ENCODE peak calls at places on chromosomes 11 and 22, in eight cellular contexts. J is NCI-H774; D is activated naive CD8-positive, alpha-beta T cell treated with anti-CD3 and anti-CD28 coated beads for 36 hours; C is ACHN; M is NCI-H1092; X is stimulated activated effector memory CD8-positive, alpha-beta T cell treated with anti-CD3 and anti-CD28 coated beads, Interleukin-12 subunit alpha, Interleukin-12 subunit beta, amount 100 ng/mL, for 72 hours; V is endothelial cell; Q is activated T-cell treated with anti-CD3 and anti-CD28 coated beads, Interleukin-2, amount 50 U/mL, for 4 hours. Z is an unnamed sample.

GRCh38 chr11:127587511-127587910 is 586.9 kb upstream of the KIRREL3 start:
- DNase-seq in X (no peak), M (no peak), V (no peak), C (no peak), J (no peak), D (no peak), Q (no peak), Z (no peak)

GRCh38 chr11:58811499-58811898 is 33.0 kb downstream of the GLYATL2 start:
- DNase-seq in V (no peak), M (no peak), C (no peak), J (no peak), D (no peak), Q (no peak), X (no peak), Z (no peak)

GRCh38 chr11:17653606-17654005 is 65.8 kb upstream of the MYOD1 start:
- DNase-seq in X (no peak), V (no peak), C (no peak), M (no peak), Q (no peak), J (no peak), D (no peak), Z (no peak)

GRCh38 chr11:130390071-130390758 is 38.2 kb downstream of the ADAMTS8 start:
- DNase-seq in V (no peak), J (peak; percentile 72), Q (no peak), D (no peak), C (peak; percentile 58), M (peak; percentile 7), X (no peak), Z (no peak)

GRCh38 chr22:30803679-30804078 is 109.0 kb downstream of the OSBP2 start:
- DNase-seq in M (no peak), V (no peak), J (no peak), Q (no peak), C (no peak), X (no peak), D (no peak), Z (no peak)

GRCh38 chr22:25518000-25518663 is 46.3 kb upstream of the GRK3 start:
- DNase-seq in X (no peak), C (no peak), Q (no peak), V (no peak), D (no peak), M (no peak), J (no peak), Z (no peak)

GRCh38 chr11:8597182-8597581 is 3.2 kb upstream of the STK33 start:
- DNase-seq in D (no peak), V (no peak), J (peak; percentile 8), M (no peak), X (no peak), Q (no peak), C (no peak), Z (peak; percentile 17)

GRCh38 chr22:46484861-46485595 is 52.4 kb downstream of the CELSR1 start:
- DNase-seq in M (no peak), C (peak; percentile 88), D (no peak), X (no peak), V (no peak), J (no peak), Q (no peak), Z (no peak)

GRCh38 chr22:39818050-39818449 is 75.5 kb downstream of the ENTHD1 start:
- DNase-seq in X (no peak), J (no peak), C (no peak), D (no peak), V (no peak), Q (no peak), M (no peak), Z (no peak)

GRCh38 chr22:44261861-44262595 is 50.7 kb downstream of the SHISAL1 start:
- DNase-seq in V (no peak), Q (no peak), J (no peak), C (no peak), D (no peak), X (no peak), M (no peak), Z (no peak)

GRCh38 chr22:24583221-24583971 is 9.5 kb downstream of the LRRC75B start:
- DNase-seq in J (no peak), D (no peak), V (no peak), C (no peak), M (peak; percentile 86), X (no peak), Q (no peak), Z (no peak)

GRCh38 chr11:74018331-74019005 is 9.6 kb upstream of the UCP3 start:
- DNase-seq in X (no peak), Q (no peak), V (no peak), J (no peak), M (no peak), D (no peak), C (no peak), Z (no peak)

GRCh38 chr11:104127828-104128227 is 36.1 kb downstream of the PDGFD start:
- DNase-seq in X (no peak), C (no peak), M (no peak), V (no peak), Q (no peak), D (no peak), J (no peak), Z (no peak)

GRCh38 chr11:2987881-2988280 is 4.2 kb downstream of the NAP1L4 start:
- DNase-seq in X (no peak), D (peak; percentile 26), M (no peak), Q (peak; percentile 31), J (no peak), C (no peak), V (no peak), Z (no peak)

GRCh38 chr22:30873086-30873650 is 95.4 kb downstream of the MORC2 start:
- DNase-seq in M (no peak), J (no peak), D (no peak), Q (no peak), X (no peak), V (no peak), C (no peak), Z (no peak)

GRCh38 chr22:30694171-30694637 is 470 bp upstream of the OSBP2 start:
- DNase-seq in Q (peak; percentile 48), J (peak; percentile 15), V (peak; percentile 33), M (peak; percentile 62), X (peak; percentile 36), D (peak; percentile 64), C (peak; percentile 14), Z (no peak)

GRCh38 chr11:62921573-62922188 is 518 bp upstream of the CHRM1 start:
- DNase-seq in Q (no peak), C (no peak), X (no peak), V (no peak), D (no peak), M (peak; percentile 28), J (no peak), Z (no peak)

GRCh38 chr11:12411806-12412727 is 34.7 kb downstream of the PARVA start:
- DNase-seq in Q (no peak), M (peak; percentile 76), C (peak; percentile 86), X (no peak), D (peak; percentile 36), J (no peak), V (peak; percentile 82), Z (peak; percentile 69)

GRCh38 chr11:78207532-78208256 is 19.0 kb downstream of the USP35 start:
- DNase-seq in M (no peak), V (no peak), J (no peak), D (no peak), Q (no peak), X (no peak), C (no peak), Z (no peak)

GRCh38 chr11:123158609-123159008 is 36.4 kb downstream of the CLMP start:
- DNase-seq in V (no peak), M (no peak), C (no peak), J (no peak), Q (no peak), D (no peak), X (no peak), Z (no peak)

GRCh38 chr22:37267128-37267587 is 15.2 kb upstream of the CYTH4 start:
- DNase-seq in D (peak; percentile 76), X (peak; percentile 79), V (peak; percentile 83), M (peak; percentile 28), Q (peak; percentile 64), C (peak; percentile 42), J (no peak), Z (no peak)

GRCh38 chr11:82765466-82766034 is 31.9 kb upstream of the FAM181B start:
- DNase-seq in J (no peak), C (no peak), X (no peak), D (no peak), Q (no peak), V (no peak), M (no peak), Z (no peak)

GRCh38 chr11:45879803-45880685 is 5.4 kb upstream of the MAPK8IP1 start:
- DNase-seq in X (no peak), J (no peak), V (no peak), M (no peak), C (peak; percentile 41), Q (no peak), D (no peak), Z (no peak)

GRCh38 chr11:43574949-43575915 is 105.3 kb upstream of the HSD17B12 start:
- DNase-seq in D (no peak), X (no peak), J (no peak), C (no peak), Q (no peak), M (peak; percentile 26), V (no peak), Z (no peak)

Z was measured in keratinocyte.